ENCODE peak calls at places on chromosome 21, in ten cellular contexts. X is SK-MEL-5; N is astrocyte of the cerebellum; Q is suprapubic skin; D is head of caudate nucleus; I is GM12891; R is Ammon's horn; U is prostate gland; J is AG04450; B is CD4-positive, CD25-positive, alpha-beta regulatory T cell. W is an unnamed sample.

GRCh38 chr21:44483288-44484237 is 28.3 kb downstream of the LRRC3 start:
- DNase-seq in X (no peak), N (no peak), Q (no peak), D (no peak), I (no peak), R (no peak), U (no peak), J (no peak), B (no peak), W (no peak)

GRCh38 chr21:42171091-42172053 is 47.6 kb upstream of the ABCG1 start:
- DNase-seq in X (peak), N (no peak), Q (peak), D (peak), I (no peak), R (peak), U (peak), J (no peak), B (no peak), W (no peak)

GRCh38 chr21:19130379-19131028 is 726.9 kb upstream of the TMPRSS15 start:
- DNase-seq in X (no peak), N (no peak), Q (no peak), D (no peak), I (no peak), R (no peak), U (no peak), J (no peak), B (no peak), W (no peak)

GRCh38 chr21:41733951-41734689 is 32.7 kb downstream of the RIPK4 start:
- DNase-seq in X (no peak), N (no peak), Q (no peak), D (no peak), I (no peak), R (no peak), U (no peak), J (no peak), B (no peak), W (no peak)

GRCh38 chr21:41711416-41712023 is 55.3 kb downstream of the RIPK4 start:
- DNase-seq in X (peak), N (no peak), Q (no peak), D (no peak), I (no peak), R (no peak), U (peak), J (no peak), B (no peak), W (no peak)

GRCh38 chr21:45644041-45644906 is 749 bp downstream of the PCBP3 start:
- DNase-seq in X (no peak), N (no peak), Q (no peak), D (no peak), I (no peak), R (no peak), U (no peak), J (no peak), B (no peak), W (peak)

GRCh38 chr21:37237764-37238163 is 29.4 kb downstream of the VPS26C start:
- DNase-seq in X (peak), N (no peak), Q (no peak), D (no peak), I (no peak), R (no peak), U (no peak), J (no peak), B (no peak), W (no peak)

GRCh38 chr21:16137106-16137505 is 407.3 kb downstream of the USP25 start:
- DNase-seq in X (no peak), N (no peak), Q (no peak), D (no peak), I (no peak), R (no peak), U (no peak), J (no peak), B (no peak), W (no peak)

GRCh38 chr21:15631342-15631741 is 98.4 kb upstream of the USP25 start:
- DNase-seq in X (no peak), N (peak), Q (no peak), D (no peak), I (no peak), R (no peak), U (no peak), J (peak), B (no peak), W (no peak)

GRCh38 chr21:41892726-41893125 is 13.6 kb upstream of the PRDM15 start:
- DNase-seq in X (no peak), N (no peak), Q (no peak), D (no peak), I (no peak), R (no peak), U (no peak), J (no peak), B (no peak), W (no peak)

GRCh38 chr21:42413500-42413899 is 9.8 kb downstream of the UBASH3A start:
- DNase-seq in X (no peak), N (no peak), Q (no peak), D (peak), I (no peak), R (no peak), U (no peak), J (no peak), B (no peak), W (no peak)

GRCh38 chr21:37208056-37208705 is 59.0 kb downstream of the VPS26C start:
- DNase-seq in X (no peak), N (no peak), Q (no peak), D (peak), I (no peak), R (peak), U (peak), J (no peak), B (no peak), W (no peak)

GRCh38 chr21:24224411-24224810 is 1382.9 kb downstream of the MRPL39 start:
- DNase-seq in X (no peak), N (no peak), Q (no peak), D (no peak), I (no peak), R (no peak), U (peak), J (no peak), B (no peak), W (no peak)

GRCh38 chr21:39022901-39023693 is 160.2 kb downstream of the PSMG1 start:
- DNase-seq in X (no peak), N (no peak), Q (no peak), D (no peak), I (no peak), R (no peak), U (no peak), J (no peak), B (no peak), W (no peak)

GRCh38 chr21:46665566-46665965 is 30.1 kb downstream of the PRMT2 start:
- DNase-seq in X (no peak), N (no peak), Q (no peak), D (no peak), I (no peak), R (no peak), U (no peak), J (no peak), B (no peak), W (no peak)

GRCh38 chr21:26842300-26842699 is 2.9 kb downstream of the ADAMTS1 start:
- DNase-seq in X (peak), N (no peak), Q (no peak), D (no peak), I (no peak), R (no peak), U (no peak), J (no peak), B (no peak), W (no peak)

GRCh38 chr21:8991968-8992621 is 1529.3 kb upstream of the TPTE start:
- DNase-seq in X (peak), N (no peak), Q (no peak), D (no peak), I (no peak), R (no peak), U (no peak), J (no peak), B (no peak), W (no peak)

GRCh38 chr21:37208741-37209225 is 58.4 kb downstream of the VPS26C start:
- DNase-seq in X (no peak), N (no peak), Q (no peak), D (no peak), I (no peak), R (peak), U (no peak), J (no peak), B (no peak), W (no peak)

GRCh38 chr21:41864311-41865001 is 14.7 kb downstream of the PRDM15 start:
- DNase-seq in X (no peak), N (no peak), Q (no peak), D (no peak), I (no peak), R (no peak), U (no peak), J (no peak), B (no peak), W (no peak)

GRCh38 chr21:29196021-29196663 is 65.7 kb downstream of the MAP3K7CL start:
- DNase-seq in X (peak), N (peak), Q (no peak), D (no peak), I (peak), R (peak), U (no peak), J (peak), B (peak), W (peak)

GRCh38 chr21:35366348-35367085 is 317.4 kb upstream of the RUNX1 start:
- DNase-seq in X (no peak), N (no peak), Q (no peak), D (no peak), I (no peak), R (no peak), U (no peak), J (no peak), B (no peak), W (no peak)